ENCODE peak calls at places on chromosome 6, in four cellular contexts. V, S, F and R are unnamed samples.

GRCh38 chr6:149884215-149884614 is 13.7 kb downstream of the RAET1E start:
- DNase-seq in V (no peak), F (no peak), S (no peak), R (no peak)

GRCh38 chr6:157302761-157303160 is 20.6 kb downstream of the TMEM242 start:
- DNase-seq in F (no peak), V (no peak), S (no peak), R (no peak)

GRCh38 chr6:165725201-165725600 is 62.2 kb upstream of the PDE10A start:
- DNase-seq in S (no peak), V (no peak), F (no peak), R (no peak)

GRCh38 chr6:79034865-79035264 is 43.2 kb downstream of the PHIP start:
- DNase-seq in V (no peak), S (no peak), F (no peak), R (no peak)

GRCh38 chr6:92281571-92282076 is 1137.7 kb downstream of the EPHA7 start:
- DNase-seq in S (no peak), V (no peak), F (no peak), R (no peak)

GRCh38 chr6:12717356-12717755 is 789 bp downstream of the PHACTR1 start:
- DNase-seq in S (no peak), V (no peak), F (no peak), R (no peak)

GRCh38 chr6:160102956-160103824 is 18.4 kb upstream of the SLC22A1 start:
- DNase-seq in V (no peak), S (peak; percentile 46), F (peak; percentile 31), R (no peak)

GRCh38 chr6:131685266-131685780 is 15.9 kb downstream of the OR2A4 start:
- DNase-seq in V (no peak), S (no peak), F (no peak), R (no peak)

GRCh38 chr6:90701146-90701781 is 114.4 kb upstream of the MAP3K7 start:
- DNase-seq in S (no peak), V (no peak), F (no peak), R (no peak)

GRCh38 chr6:105781905-105782304 is 304.2 kb upstream of the PRDM1 start:
- DNase-seq in S (no peak), F (no peak), V (no peak), R (no peak)
- H3K27ac ChIP-seq in S (no peak overlapping the region), F (no peak overlapping the region), V (no peak overlapping the region), R (no peak overlapping the region)

GRCh38 chr6:139205843-139206242 is 71.0 kb downstream of the HECA start:
- DNase-seq in S (no peak), F (no peak), V (no peak), R (no peak)
- H3K27ac ChIP-seq in S (no peak overlapping the region), F (no peak overlapping the region), V (no peak overlapping the region), R (no peak overlapping the region)

DNA sequence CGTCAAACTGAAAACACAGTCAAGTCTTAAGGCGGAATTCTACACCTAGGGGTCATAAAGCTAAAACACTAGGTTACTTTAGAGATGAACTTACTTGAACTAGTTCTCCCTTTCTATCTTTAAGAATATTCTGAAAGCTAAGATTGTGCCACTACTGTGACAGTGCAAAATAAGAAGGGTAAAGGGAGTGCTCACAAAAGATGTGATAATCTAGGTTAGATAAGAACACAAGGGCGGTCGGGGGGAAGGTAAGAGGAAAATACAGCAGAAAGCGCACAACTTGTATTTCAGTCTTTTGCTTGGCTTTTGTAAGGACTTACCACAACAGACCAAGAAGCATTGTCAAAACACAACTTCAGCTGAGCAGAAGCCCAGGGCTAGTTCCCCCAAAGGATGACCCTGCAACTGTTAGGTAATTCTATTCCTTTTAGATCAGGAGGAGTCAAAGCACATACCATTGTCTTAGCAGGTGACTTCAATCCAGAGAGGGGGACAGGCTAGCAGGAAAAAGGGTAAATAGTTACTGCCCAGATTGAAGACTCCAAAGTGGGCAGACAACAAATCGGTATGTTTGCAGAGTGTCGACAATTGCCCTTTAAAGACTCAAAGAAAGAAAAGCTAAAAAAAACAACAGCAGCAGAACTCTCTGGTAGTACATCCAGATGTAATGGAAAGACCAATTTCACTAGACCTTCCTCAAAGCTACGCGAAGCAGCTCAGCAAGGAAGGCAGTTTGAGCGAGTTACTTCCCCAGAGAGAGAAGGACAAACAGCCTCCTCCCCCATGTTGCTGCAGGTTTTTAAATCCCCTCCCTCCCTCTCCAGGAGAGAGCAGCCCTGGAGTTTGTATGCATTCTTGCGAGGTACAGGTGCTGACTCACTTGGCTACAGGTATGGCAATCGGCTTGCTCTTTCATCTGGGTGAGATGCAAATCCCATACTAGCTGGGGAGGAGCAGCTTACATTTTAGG is 59.0 kb downstream of the RIPOR2 start:
- DNase-seq in V (no peak), S (no peak), F (no peak), R (no peak)
- H3K27ac ChIP-seq in V (no peak overlapping the region), S (no peak overlapping the region), F (no peak overlapping the region), R (no peak overlapping the region)

DNA sequence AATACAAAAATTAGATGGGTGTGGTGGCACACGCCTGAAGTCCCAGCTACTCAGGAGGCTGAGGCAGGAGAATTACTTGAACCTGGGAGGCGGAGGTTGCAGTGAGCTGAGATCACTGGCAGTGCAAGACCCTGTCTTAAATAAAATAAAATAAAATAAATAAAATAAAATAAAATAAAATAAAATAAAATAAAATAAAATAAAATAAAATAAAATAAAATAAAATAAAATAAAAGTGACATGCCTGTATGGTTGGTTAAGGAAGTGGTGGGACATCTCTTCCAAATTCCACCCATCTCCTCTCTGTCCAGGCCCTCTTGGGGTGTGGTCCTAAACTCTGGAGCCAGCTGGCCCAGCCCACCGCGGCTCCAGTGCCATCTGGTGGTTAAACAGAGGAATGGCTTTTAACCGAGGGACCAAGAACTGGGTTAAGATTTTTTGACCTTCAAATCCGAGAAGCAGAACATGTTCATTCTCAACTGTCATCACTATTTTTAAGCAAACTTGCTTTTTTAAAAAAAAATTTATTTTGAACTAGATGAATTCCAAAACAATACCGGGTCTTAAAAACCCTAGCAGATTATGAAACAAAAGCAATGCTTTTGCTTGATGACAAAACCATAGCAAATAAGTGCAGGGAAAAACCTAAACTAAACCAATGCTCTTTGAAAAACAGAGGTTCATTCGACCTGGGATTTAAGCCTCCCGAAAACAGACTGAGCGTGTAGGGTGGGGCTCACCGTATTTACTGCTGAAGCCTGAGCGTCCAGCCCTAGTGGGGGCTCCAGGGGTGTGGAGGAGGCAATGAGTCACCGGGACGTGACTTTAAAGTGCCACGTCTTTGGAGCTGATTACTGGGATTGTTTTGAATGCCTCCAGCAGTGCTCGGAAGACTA is 68.8 kb downstream of the CDC5L start:
- DNase-seq in F (peak; percentile 34), V (no peak), S (peak; percentile 41), R (no peak)
- H3K27ac ChIP-seq in F (no peak overlapping the region), V (no peak overlapping the region), S (no peak overlapping the region), R (no peak overlapping the region)

DNA sequence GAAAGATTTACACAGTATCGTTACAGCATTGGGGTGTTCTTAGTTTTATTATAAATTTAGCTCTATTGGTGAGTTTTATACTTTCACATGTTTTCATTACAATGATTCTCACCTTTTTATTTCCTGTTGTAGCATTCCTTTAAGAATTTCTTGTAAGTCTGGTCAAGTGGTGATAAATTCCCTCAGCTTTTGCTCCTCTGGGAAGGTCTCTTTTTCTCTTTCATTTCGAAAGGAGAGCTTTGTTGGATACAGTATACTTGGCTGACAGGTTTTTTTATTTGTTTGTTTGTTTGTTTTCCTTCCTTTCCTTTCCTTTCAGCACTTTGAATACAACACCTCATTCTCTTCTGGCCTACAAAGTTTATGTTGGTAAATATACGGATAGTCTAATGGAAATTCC is 249.7 kb upstream of the RUNX2 start:
- DNase-seq in S (no peak), V (no peak), F (no peak), R (no peak)
- H3K27ac ChIP-seq in S (no peak overlapping the region), V (no peak overlapping the region), F (no peak overlapping the region), R (no peak overlapping the region)